ENCODE peak calls at places on chromosomes 2 and 18, in four cellular contexts. J, N, H and U are unnamed samples.

GRCh38 chr2:18479901-18480369 is 80.5 kb downstream of the RDH14 start:
- DNase-seq in N (no peak), H (no peak), J (no peak), U (no peak)

GRCh38 chr18:7616661-7617060 is 49.5 kb downstream of the PTPRM start:
- DNase-seq in H (no peak), J (no peak), N (no peak), U (no peak)

GRCh38 chr18:65091737-65092329 is 659.0 kb upstream of the CDH7 start:
- DNase-seq in H (peak), J (peak), N (peak), U (no peak)

GRCh38 chr2:212816267-212816666 is 277.7 kb upstream of the ERBB4 start:
- DNase-seq in N (no peak), J (no peak), H (no peak), U (no peak)

GRCh38 chr2:105919191-105919811 is 174.6 kb downstream of the NCK2 start:
- DNase-seq in H (no peak), N (peak), J (no peak), U (peak)

GRCh38 chr2:42368817-42369550 is 8.0 kb upstream of the COX7A2L start:
- DNase-seq in N (no peak), J (no peak), H (no peak), U (no peak)

GRCh38 chr2:48725696-48726494 is 29.6 kb downstream of the LHCGR start:
- DNase-seq in N (peak), H (no peak), J (no peak), U (no peak)

GRCh38 chr2:198296665-198297308 is 492.4 kb downstream of the PLCL1 start:
- DNase-seq in J (peak), N (peak), H (peak), U (peak)

GRCh38 chr2:236308855-236309668 is 44.9 kb upstream of the ASB18 start:
- DNase-seq in H (no peak), J (no peak), N (no peak), U (no peak)

GRCh38 chr2:85019121-85019520 is 48.2 kb downstream of the KCMF1 start:
- DNase-seq in J (no peak), N (peak), H (no peak), U (peak)

GRCh38 chr2:85017436-85018048 is 46.6 kb downstream of the KCMF1 start:
- DNase-seq in H (no peak), N (no peak), J (no peak), U (no peak)

GRCh38 chr2:85022232-85022631 is 51.3 kb downstream of the KCMF1 start:
- DNase-seq in N (no peak), J (no peak), H (no peak), U (no peak)

GRCh38 chr2:85015653-85016360 is 44.8 kb downstream of the KCMF1 start:
- DNase-seq in H (no peak), J (no peak), N (no peak), U (no peak)

GRCh38 chr2:85018049-85018447 is 47.1 kb downstream of the KCMF1 start:
- DNase-seq in N (no peak), H (no peak), J (no peak), U (no peak)
- TF ChIP-seq CTCF in N (no peak), H (no peak), J (no peak), U (peak)

GRCh38 chr2:109201465-109202420 is 72.7 kb downstream of the SH3RF3 start:
- DNase-seq in N (no peak), H (no peak), J (no peak), U (no peak)
- TF ChIP-seq TCF7L2 in N (no peak), H (no peak), J (no peak), U (no peak)

DNA sequence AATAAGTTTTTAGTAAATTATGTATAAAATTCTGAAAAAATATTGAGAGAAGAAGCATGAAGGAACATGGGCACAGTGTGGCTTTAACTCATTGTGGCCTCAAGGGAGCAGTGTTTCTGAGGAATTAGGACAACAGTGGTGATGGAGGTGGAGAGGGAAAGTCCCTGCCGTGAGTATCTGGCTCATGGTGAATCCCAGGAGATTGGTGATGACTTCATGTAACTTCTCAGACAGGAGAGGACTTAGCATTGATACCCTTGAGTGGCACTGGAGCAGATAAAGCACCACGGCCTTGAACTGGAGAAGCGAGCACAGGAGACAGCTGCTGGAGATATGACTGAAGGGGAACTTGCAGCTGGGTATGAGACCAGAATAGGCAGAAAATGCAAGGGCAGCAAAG is 35.0 kb upstream of the LRP1B start:
- DNase-seq in H (no peak), J (no peak), N (peak), U (peak)
- TF ChIP-seq CTCF in H (peak), J (no peak), N (peak), U (peak)

GRCh38 chr2:73232471-73233153 is 427 bp downstream of the PRADC1 start:
- DNase-seq in N (no peak), H (no peak), J (peak), U (no peak)
- TF ChIP-seq TCF7L2 in N (no peak), H (no peak), J (no peak), U (no peak)

DNA sequence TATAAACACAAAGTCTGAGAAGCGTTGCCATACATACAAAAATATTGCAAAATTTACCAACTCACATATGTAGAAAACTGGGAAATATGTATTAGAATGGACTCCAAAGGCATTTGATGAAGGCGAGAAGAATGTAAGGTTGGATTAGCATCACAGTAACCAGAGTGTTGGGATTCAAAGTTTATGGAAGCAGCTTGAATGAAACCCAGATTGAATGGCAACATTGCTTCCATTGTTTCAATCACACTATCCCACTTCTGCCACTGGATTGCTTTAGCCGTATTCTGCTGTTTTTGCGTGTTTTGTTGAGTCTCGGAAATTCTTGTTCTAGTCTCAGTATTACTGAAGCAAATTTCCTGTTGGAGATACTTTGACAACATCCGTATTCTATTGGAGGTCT is 609.0 kb upstream of the LRATD1 start:
- DNase-seq in H (no peak), J (no peak), N (no peak), U (no peak)
- TF ChIP-seq CTCF in H (no peak), J (no peak), N (no peak), U (no peak)